ENCODE peak calls at places on chromosomes 16 and 17, in nine cellular contexts. M, L, Z, N, G, R, V, A and O are unnamed samples.

GRCh38 chr17:80604007-80604728 is 59.5 kb downstream of the RPTOR start:
- DNase-seq in M (no peak), L (no peak), Z (no peak), N (no peak), G (no peak), R (no peak), V (peak), A (no peak), O (no peak)

GRCh38 chr16:66572356-66572755 is 6.1 kb downstream of the CMTM1 start:
- DNase-seq in M (no peak), L (no peak), Z (no peak), N (no peak), G (no peak), R (no peak), V (no peak), A (no peak), O (no peak)

GRCh38 chr16:70576431-70577255 is 53.0 kb downstream of the SF3B3 start:
- DNase-seq in M (no peak), L (no peak), Z (peak), N (no peak), G (no peak), R (peak), V (peak), A (no peak), O (no peak)

GRCh38 chr17:42310281-42311156 is 22.2 kb downstream of the STAT5A start:
- DNase-seq in M (no peak), L (no peak), Z (no peak), N (no peak), G (no peak), R (peak), V (no peak), A (no peak), O (no peak)

GRCh38 chr16:64051826-64052225 is 1070.0 kb downstream of the CDH11 start:
- DNase-seq in M (no peak), L (no peak), Z (peak), N (peak), G (no peak), R (peak), V (peak), A (no peak), O (no peak)

GRCh38 chr16:14284930-14285541 is 213.9 kb downstream of the MRTFB start:
- DNase-seq in M (no peak), L (no peak), Z (peak), N (no peak), G (no peak), R (peak), V (peak), A (peak), O (no peak)

GRCh38 chr16:88705076-88705684 is 1.0 kb downstream of the RNF166 start:
- DNase-seq in M (no peak), L (no peak), Z (peak), N (peak), G (no peak), R (peak), V (no peak), A (no peak), O (no peak)

GRCh38 chr16:74999208-74999682 is 421 bp downstream of the ZNRF1 start:
- DNase-seq in M (peak), L (no peak), Z (peak), N (no peak), G (no peak), R (no peak), V (no peak), A (no peak), O (peak)

GRCh38 chr17:39151680-39152058 is 232 bp upstream of the PLXDC1 start:
- DNase-seq in M (no peak), L (no peak), Z (no peak), N (no peak), G (no peak), R (no peak), V (no peak), A (no peak), O (no peak)

GRCh38 chr16:6483634-6484033 is 849.0 kb upstream of the RBFOX1 start:
- DNase-seq in M (no peak), L (no peak), Z (no peak), N (peak), G (no peak), R (no peak), V (no peak), A (no peak), O (peak)

GRCh38 chr16:588639-588888 is 1.3 kb upstream of the RAB40C start:
- DNase-seq in M (peak), L (peak), Z (peak), N (peak), G (no peak), R (peak), V (no peak), A (no peak), O (no peak)

GRCh38 chr17:78563189-78564145 is 13.7 kb downstream of the DNAH17 start:
- DNase-seq in M (peak), L (no peak), Z (peak), N (peak), G (no peak), R (peak), V (no peak), A (peak), O (no peak)

GRCh38 chr17:72850410-72850809 is 242.1 kb downstream of the SLC39A11 start:
- DNase-seq in M (no peak), L (no peak), Z (no peak), N (no peak), G (no peak), R (peak), V (no peak), A (no peak), O (no peak)

GRCh38 chr17:50087912-50088405 is 7.2 kb upstream of the PDK2 start:
- DNase-seq in M (no peak), L (no peak), Z (no peak), N (no peak), G (no peak), R (no peak), V (no peak), A (no peak), O (no peak)

GRCh38 chr16:582218-582613 is 7.7 kb upstream of the RAB40C start:
- DNase-seq in M (no peak), L (no peak), Z (no peak), N (no peak), G (no peak), R (no peak), V (no peak), A (no peak), O (no peak)

GRCh38 chr17:66165537-66166123 is 26.3 kb downstream of the CEP112 start:
- DNase-seq in M (no peak), L (no peak), Z (peak), N (peak), G (no peak), R (peak), V (peak), A (no peak), O (no peak)

GRCh38 chr16:53052519-53053501 is at the start of gene CHD9NB:
- DNase-seq in M (no peak), L (no peak), Z (peak), N (peak), G (no peak), R (peak), V (peak), A (peak), O (no peak)